ENCODE peak calls at places on chromosomes 6 and 20, in ten cellular contexts. A is CD4-positive, CD25-positive, alpha-beta regulatory T cell; L is Ammon's horn; O is RPMI8226; Z is left colon; N is activated T-helper 1 cell treated with Interleukin-2 at 50 U/mL for 16 hours; U is small intestine; I is cardiac fibroblast; E is hippocampal formation; C is nephron progenitor cell. S is an unnamed sample.

GRCh38 chr20:58014628-58015315 is 213.7 kb downstream of the ANKRD60 start:
- DNase-seq in A (peak), L (no peak), O (no peak), Z (no peak), N (no peak), U (no peak), I (no peak), E (no peak), C (no peak), S (peak)

GRCh38 chr6:114740547-114740946 is 397.7 kb upstream of the HS3ST5 start:
- DNase-seq in A (no peak), L (no peak), O (no peak), Z (no peak), N (no peak), U (no peak), I (no peak), E (no peak), C (no peak), S (no peak)

GRCh38 chr20:2387180-2387577 is 6.5 kb downstream of the TGM6 start:
- DNase-seq in A (peak), L (no peak), O (peak), Z (no peak), N (no peak), U (no peak), I (peak), E (no peak), C (peak), S (no peak)

GRCh38 chr6:37265876-37266275 is 7.9 kb upstream of the TMEM217 start:
- DNase-seq in A (no peak), L (no peak), O (no peak), Z (no peak), N (no peak), U (no peak), I (no peak), E (no peak), C (no peak), S (no peak)

GRCh38 chr6:54574671-54575070 is 266.4 kb downstream of the TINAG start:
- DNase-seq in A (no peak), L (no peak), O (no peak), Z (no peak), N (no peak), U (no peak), I (no peak), E (no peak), C (no peak), S (no peak)

GRCh38 chr6:159959976-159960384 is 8.9 kb upstream of the IGF2R start:
- DNase-seq in A (no peak), L (no peak), O (no peak), Z (no peak), N (no peak), U (no peak), I (no peak), E (peak), C (no peak), S (no peak)

GRCh38 chr6:130824978-130825694 is 2.1 kb upstream of the SMLR1 start:
- DNase-seq in A (no peak), L (no peak), O (no peak), Z (no peak), N (no peak), U (no peak), I (no peak), E (no peak), C (no peak), S (no peak)

GRCh38 chr20:56685879-56686278 is 56.8 kb downstream of the TFAP2C start:
- DNase-seq in A (no peak), L (no peak), O (no peak), Z (no peak), N (no peak), U (no peak), I (no peak), E (peak), C (no peak), S (no peak)

GRCh38 chr6:96066376-96066775 is 50.6 kb downstream of the FUT9 start:
- DNase-seq in A (no peak), L (no peak), O (no peak), Z (no peak), N (no peak), U (no peak), I (no peak), E (no peak), C (no peak), S (no peak)

GRCh38 chr6:87124074-87124473 is 29.2 kb upstream of the CGA start:
- DNase-seq in A (no peak), L (no peak), O (no peak), Z (no peak), N (no peak), U (no peak), I (no peak), E (no peak), C (no peak), S (no peak)

GRCh38 chr20:52895662-52896061 is 76.5 kb upstream of the TSHZ2 start:
- DNase-seq in A (no peak), L (no peak), O (no peak), Z (no peak), N (no peak), U (no peak), I (no peak), E (no peak), C (no peak), S (no peak)

GRCh38 chr6:1688396-1688795 is 78.7 kb downstream of the FOXC1 start:
- DNase-seq in A (no peak), L (no peak), O (no peak), Z (no peak), N (no peak), U (no peak), I (no peak), E (no peak), C (no peak), S (no peak)

GRCh38 chr20:50724851-50725721 is 6.3 kb upstream of the PARD6B start:
- DNase-seq in A (no peak), L (peak), O (no peak), Z (peak), N (no peak), U (no peak), I (peak), E (no peak), C (peak), S (no peak)

GRCh38 chr20:63135411-63135810 is 80.5 kb downstream of the YTHDF1 start:
- DNase-seq in A (no peak), L (no peak), O (no peak), Z (no peak), N (no peak), U (no peak), I (no peak), E (no peak), C (no peak), S (no peak)

GRCh38 chr6:169905041-169905807 is 153.8 kb downstream of the ERMARD start:
- DNase-seq in A (no peak), L (no peak), O (no peak), Z (no peak), N (no peak), U (peak), I (peak), E (no peak), C (no peak), S (no peak)

GRCh38 chr20:31815408-31816188 is 3.6 kb upstream of the MYLK2 start:
- DNase-seq in A (no peak), L (no peak), O (no peak), Z (no peak), N (no peak), U (no peak), I (peak), E (no peak), C (no peak), S (no peak)

GRCh38 chr6:25279748-25280616 is 808 bp downstream of the CARMIL1 start:
- DNase-seq in A (peak), L (no peak), O (peak), Z (peak), N (no peak), U (peak), I (no peak), E (no peak), C (peak), S (peak)

GRCh38 chr20:3175270-3175669 is 1.9 kb upstream of the LZTS3 start:
- DNase-seq in A (no peak), L (no peak), O (no peak), Z (no peak), N (no peak), U (no peak), I (no peak), E (no peak), C (no peak), S (no peak)

GRCh38 chr6:117165921-117166499 is 99.3 kb upstream of the VGLL2 start:
- DNase-seq in A (no peak), L (no peak), O (no peak), Z (no peak), N (no peak), U (no peak), I (no peak), E (no peak), C (no peak), S (no peak)

GRCh38 chr6:157962601-157963084 is 19.0 kb upstream of the SYNJ2 start:
- DNase-seq in A (peak), L (no peak), O (no peak), Z (no peak), N (no peak), U (no peak), I (peak), E (no peak), C (no peak), S (no peak)

GRCh38 chr6:111162504-111162903 is 75.2 kb downstream of the SLC16A10 start:
- DNase-seq in A (no peak), L (no peak), O (no peak), Z (no peak), N (no peak), U (no peak), I (peak), E (no peak), C (no peak), S (no peak)

GRCh38 chr6:27177454-27178000 is 70.0 kb upstream of the PRSS16 start:
- DNase-seq in A (peak), L (peak), O (peak), Z (peak), N (peak), U (peak), I (peak), E (peak), C (peak), S (peak)

GRCh38 chr6:27809939-27810767 is 102.0 kb downstream of the OR2B2 start:
- DNase-seq in A (peak), L (peak), O (peak), Z (peak), N (peak), U (peak), I (peak), E (peak), C (peak), S (peak)

GRCh38 chr20:62646851-62647520 is 4.7 kb downstream of the SLCO4A1 start:
- DNase-seq in A (no peak), L (no peak), O (peak), Z (peak), N (no peak), U (peak), I (no peak), E (no peak), C (no peak), S (no peak)

GRCh38 chr6:6724319-6725119 is 136.0 kb downstream of the LY86 start:
- DNase-seq in A (peak), L (peak), O (peak), Z (peak), N (peak), U (peak), I (peak), E (peak), C (peak), S (peak)

GRCh38 chr6:75946146-75946831 is 126.2 kb downstream of the IMPG1 start:
- DNase-seq in A (no peak), L (no peak), O (no peak), Z (no peak), N (no peak), U (no peak), I (no peak), E (no peak), C (no peak), S (no peak)

GRCh38 chr20:60895363-60896079 is 356.5 kb upstream of the CDH4 start:
- DNase-seq in A (no peak), L (no peak), O (no peak), Z (no peak), N (no peak), U (no peak), I (no peak), E (no peak), C (no peak), S (no peak)

GRCh38 chr20:1938464-1939269 is 43.5 kb downstream of the SIRPA start:
- DNase-seq in A (no peak), L (no peak), O (no peak), Z (no peak), N (no peak), U (no peak), I (no peak), E (no peak), C (no peak), S (no peak)

GRCh38 chr20:62984666-62985065 is 22.1 kb downstream of the BHLHE23 start:
- DNase-seq in A (no peak), L (peak), O (no peak), Z (no peak), N (no peak), U (no peak), I (no peak), E (peak), C (no peak), S (no peak)

GRCh38 chr6:7424967-7425807 is 35.6 kb downstream of the RIOK1 start:
- DNase-seq in A (peak), L (peak), O (peak), Z (no peak), N (no peak), U (peak), I (peak), E (no peak), C (no peak), S (no peak)

GRCh38 chr6:129849456-129849855 is 11.7 kb downstream of the TMEM244 start:
- DNase-seq in A (no peak), L (no peak), O (no peak), Z (no peak), N (no peak), U (no peak), I (peak), E (no peak), C (no peak), S (no peak)

GRCh38 chr6:77038801-77039200 is 424.5 kb downstream of the HTR1B start:
- DNase-seq in A (no peak), L (no peak), O (no peak), Z (no peak), N (no peak), U (no peak), I (peak), E (no peak), C (no peak), S (no peak)

GRCh38 chr20:42961771-42962170 is 227.9 kb downstream of the PTPRT start:
- DNase-seq in A (no peak), L (no peak), O (no peak), Z (no peak), N (no peak), U (peak), I (no peak), E (no peak), C (no peak), S (no peak)

GRCh38 chr6:131936156-131936555 is 15.0 kb downstream of the CCN2 start:
- DNase-seq in A (no peak), L (no peak), O (no peak), Z (no peak), N (no peak), U (no peak), I (no peak), E (no peak), C (no peak), S (no peak)

GRCh38 chr6:92820531-92820930 is 598.8 kb downstream of the EPHA7 start:
- DNase-seq in A (no peak), L (no peak), O (no peak), Z (no peak), N (no peak), U (no peak), I (no peak), E (no peak), C (no peak), S (no peak)

S was measured in central memory CD4-positive, alpha-beta T cell.